ENCODE peak calls at places on chromosomes 13 and 19, in five cellular contexts. S, R, Q, B and T are unnamed samples.

GRCh38 chr13:114079601-114080536 is 52.6 kb downstream of the RASA3 start:
- DNase-seq in Q (no peak), S (no peak), B (peak), R (no peak), T (no peak)

GRCh38 chr13:23987331-23987730 is 90.0 kb upstream of the C1QTNF9B start:
- DNase-seq in B (no peak), R (no peak), S (no peak), Q (no peak), T (no peak)

GRCh38 chr13:110221331-110221730 is 85.6 kb downstream of the COL4A1 start:
- DNase-seq in R (no peak), Q (no peak), S (no peak), B (no peak), T (no peak)

GRCh38 chr13:23020246-23020843 is 160.4 kb upstream of the SGCG start:
- DNase-seq in B (no peak), S (peak), R (no peak), Q (peak), T (peak)

GRCh38 chr19:14632286-14632685 is 42.4 kb downstream of the ADGRE3 start:
- DNase-seq in Q (no peak), S (no peak), B (no peak), R (no peak), T (no peak)

GRCh38 chr13:46475586-46475991 is 77.4 kb upstream of the LRCH1 start:
- DNase-seq in Q (no peak), S (no peak), R (no peak), B (no peak), T (no peak)

GRCh38 chr19:35715981-35716734 is 1.6 kb upstream of the KMT2B start:
- DNase-seq in S (peak), B (peak), R (peak), Q (peak), T (peak)

GRCh38 chr13:22135446-22135845 is 464.6 kb downstream of the FGF9 start:
- DNase-seq in R (no peak), B (no peak), Q (no peak), S (no peak), T (no peak)

GRCh38 chr19:38385057-38385803 is 2.6 kb downstream of the GGN start:
- DNase-seq in S (no peak), R (no peak), B (no peak), Q (no peak), T (no peak)

GRCh38 chr13:40518481-40518882 is 148.0 kb downstream of the FOXO1 start:
- DNase-seq in S (no peak), B (no peak), R (no peak), Q (no peak), T (peak)

GRCh38 chr19:18420931-18421330 is 1.7 kb downstream of the SSBP4 start:
- DNase-seq in B (no peak), Q (no peak), S (no peak), R (no peak), T (no peak)

GRCh38 chr13:24625324-24625723 is 54.9 kb upstream of the ATP12A start:
- DNase-seq in R (no peak), B (no peak), S (no peak), Q (no peak), T (no peak)

DNA sequence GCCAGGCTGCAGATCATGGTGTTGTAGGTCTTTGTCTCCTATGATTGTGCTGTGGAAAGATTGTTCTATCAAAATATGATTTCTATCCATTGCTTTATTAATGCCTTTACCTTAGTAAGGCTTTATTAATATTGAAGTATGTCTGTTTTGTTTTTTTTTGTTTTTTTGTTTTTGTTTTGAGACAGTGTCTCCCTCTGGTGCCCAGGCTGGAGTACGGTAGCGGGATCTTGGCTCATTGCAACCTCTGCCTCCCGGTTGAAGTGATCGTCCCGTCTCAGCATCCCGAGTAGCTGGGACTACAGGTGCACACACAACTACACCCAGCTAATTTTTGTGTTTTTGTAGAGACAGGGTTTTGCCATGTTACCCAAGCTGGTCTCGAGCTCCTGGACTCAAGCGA is 7.7 kb downstream of the IRGC start:
- DNase-seq in Q (no peak), R (no peak), B (no peak), S (no peak), T (no peak)
- TF ChIP-seq CTCF in Q (peak), R (no peak), B (no peak), S (peak), T (no peak)

GRCh38 chr19:46298477-46299003 is 1.7 kb downstream of the HIF3A start:
- DNase-seq in S (no peak), Q (no peak), B (no peak), R (no peak), T (no peak)
- H3K4me3 ChIP-seq in S (peak), Q (no peak), B (peak), R (peak), T (peak)

GRCh38 chr13:28819748-28820098 is 416 bp upstream of the MTUS2 start:
- DNase-seq in S (peak), R (no peak), Q (peak), B (peak), T (peak)
- TF ChIP-seq CTCF in S (no peak), R (no peak), Q (peak), B (peak), T (no peak)

DNA sequence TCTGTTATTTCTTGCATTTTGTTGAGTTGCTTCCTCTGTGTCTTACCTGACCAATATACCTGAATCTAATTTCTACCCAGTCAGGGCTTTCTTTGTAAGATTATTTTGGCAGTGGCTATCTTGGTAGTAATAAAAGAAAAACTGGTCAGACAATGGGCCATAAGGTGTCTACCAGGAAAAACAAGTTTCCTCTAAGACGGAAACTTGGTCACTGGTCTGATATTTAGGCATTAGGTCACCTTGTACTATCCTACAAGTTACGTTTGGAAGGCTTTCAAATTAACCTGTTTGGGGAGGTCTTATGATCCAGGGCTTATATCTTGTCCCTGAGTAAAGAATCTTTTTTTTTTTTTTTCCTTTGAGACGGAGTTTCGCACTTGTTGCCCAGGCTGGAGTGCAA is 9.2 kb downstream of the ZNF823 start:
- DNase-seq in R (no peak), Q (no peak), B (no peak), S (no peak), T (no peak)
- H3K4me3 ChIP-seq in R (no peak), Q (no peak), B (no peak), S (no peak), T (no peak)

GRCh38 chr13:87669379-87669978 is 1.7 kb upstream of the SLITRK5 start:
- DNase-seq in Q (peak), B (no peak), R (no peak), S (peak), T (no peak)
- TF ChIP-seq CTCF in Q (peak), B (peak), R (no peak), S (peak), T (no peak)

GRCh38 chr19:55617426-55617825 is 6.9 kb downstream of the ZNF784 start:
- DNase-seq in R (no peak), B (no peak), S (no peak), Q (no peak), T (no peak)

GRCh38 chr19:55619264-55619663 is 5.1 kb downstream of the ZNF784 start:
- DNase-seq in R (no peak), B (no peak), S (no peak), Q (no peak), T (no peak)

GRCh38 chr19:55620410-55620809 is 4.0 kb downstream of the ZNF784 start:
- DNase-seq in Q (no peak), B (no peak), R (no peak), S (no peak), T (no peak)

GRCh38 chr19:55616395-55616875 is 7.9 kb downstream of the ZNF784 start:
- DNase-seq in B (no peak), Q (no peak), R (no peak), S (no peak), T (no peak)

GRCh38 chr19:55618426-55618825 is 5.9 kb downstream of the ZNF784 start:
- DNase-seq in B (no peak), Q (no peak), R (no peak), S (no peak), T (no peak)
- H3K4me3 ChIP-seq in B (no peak), Q (no peak), R (no peak), S (no peak), T (no peak)

GRCh38 chr13:42812311-42812710 is 30.9 kb downstream of the FAM216B start:
- DNase-seq in S (no peak), Q (no peak), B (no peak), R (no peak), T (no peak)
- TF ChIP-seq CTCF in S (no peak), Q (no peak), B (peak), R (no peak), T (no peak)

GRCh38 chr13:72693832-72694231 is 33.6 kb downstream of the MZT1 start:
- DNase-seq in Q (no peak), S (no peak), R (no peak), B (no peak), T (no peak)

GRCh38 chr13:72692884-72693514 is 34.4 kb downstream of the MZT1 start:
- DNase-seq in S (no peak), B (no peak), Q (no peak), R (no peak), T (no peak)

GRCh38 chr13:72696590-72696989 is 30.8 kb downstream of the MZT1 start:
- DNase-seq in Q (no peak), B (no peak), S (no peak), R (no peak), T (no peak)

GRCh38 chr13:72694314-72694713 is 33.1 kb downstream of the MZT1 start:
- DNase-seq in S (peak), R (no peak), Q (no peak), B (no peak), T (no peak)

GRCh38 chr13:72698164-72698563 is 29.3 kb downstream of the MZT1 start:
- DNase-seq in Q (no peak), R (no peak), B (no peak), S (no peak), T (no peak)
- H3K4me3 ChIP-seq in Q (no peak), R (no peak), B (no peak), S (no peak), T (no peak)

DNA sequence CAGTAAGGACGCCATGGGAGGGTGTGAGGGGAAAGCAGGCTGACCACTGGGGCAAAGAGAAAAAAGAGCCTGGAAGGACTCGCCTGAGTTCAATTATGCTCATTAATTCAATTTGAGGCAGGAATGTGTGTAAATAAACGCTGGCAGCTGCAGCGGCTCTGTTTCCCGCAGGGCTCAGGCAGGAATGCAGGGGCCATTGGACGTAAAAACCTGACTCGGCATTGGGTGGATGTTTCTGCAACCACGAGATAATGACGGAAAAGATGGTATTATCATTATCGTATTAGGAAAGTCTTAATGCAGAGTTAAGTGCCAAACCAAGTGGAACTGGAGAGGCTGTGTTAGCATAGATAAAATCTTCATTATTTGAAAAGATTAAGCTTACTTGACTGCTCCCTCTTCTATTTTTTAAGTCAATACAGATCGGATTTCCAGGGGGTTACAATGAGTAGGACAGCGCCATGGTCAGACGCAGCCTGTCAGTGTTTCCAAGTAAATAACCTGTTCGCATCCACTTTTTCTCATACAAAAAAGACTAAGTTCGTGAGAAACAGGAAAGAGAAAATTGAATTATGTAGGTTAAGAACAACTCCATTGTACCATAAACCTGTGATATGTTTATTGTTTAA is 169.8 kb downstream of the SHISA2 start:
- DNase-seq in B (no peak), R (no peak), S (no peak), Q (peak), T (no peak)
- TF ChIP-seq CTCF in B (no peak), R (no peak), S (no peak), Q (peak), T (no peak)

DNA sequence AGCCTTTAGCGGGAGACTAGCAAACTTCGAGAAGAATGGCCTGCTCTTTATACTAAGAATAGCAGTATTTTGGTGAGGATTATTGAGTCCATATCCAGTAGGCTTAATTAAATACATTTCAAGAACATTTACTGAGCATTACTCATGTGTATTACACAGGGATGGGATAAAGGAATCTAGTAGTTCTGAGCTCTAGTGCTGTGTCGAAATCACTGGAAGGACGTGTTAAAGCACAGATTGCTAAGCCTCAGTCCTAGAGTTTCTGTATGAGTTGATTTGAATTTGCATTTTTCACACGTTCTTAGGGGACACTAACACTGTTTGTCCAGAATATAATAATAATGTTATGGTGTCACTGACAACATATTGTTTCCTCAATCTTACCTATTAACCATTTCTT is 9.0 kb downstream of the ZNF302 start:
- DNase-seq in S (no peak), R (no peak), B (no peak), Q (no peak), T (no peak)
- H3K4me3 ChIP-seq in S (no peak), R (no peak), B (no peak), Q (no peak), T (no peak)